ENCODE peak calls at places on chromosome 13, in ten cellular contexts. Y is A549; J is RWPE2; H is activated CD8-positive, alpha-beta memory T cell treated with anti-CD3 and anti-CD28 coated beads for 1 hour; L is islet precursor cell; P is Right ventricle myocardium superior; R is WTC11; B is non-pigmented ciliary epithelial cell; C is left cardiac atrium; N is PC-9. O is an unnamed sample.

GRCh38 chr13:102799544-102800144 is 725 bp downstream of the BIVM start:
- DNase-seq in L (peak), C (peak), R (peak), H (no peak), Y (peak), B (no peak), P (peak), N (no peak), J (peak), O (peak)

GRCh38 chr13:21826214-21827015 is 155.5 kb downstream of the FGF9 start:
- DNase-seq in H (no peak), C (no peak), L (no peak), Y (no peak), R (no peak), B (no peak), N (no peak), P (no peak), J (no peak), O (no peak)

GRCh38 chr13:109666656-109667448 is 119.5 kb downstream of the IRS2 start:
- DNase-seq in J (no peak), C (no peak), R (no peak), L (no peak), B (no peak), H (no peak), N (peak), P (no peak), Y (peak), O (peak)

GRCh38 chr13:112952759-112953541 is 16.1 kb upstream of the MCF2L start:
- DNase-seq in L (no peak), N (no peak), J (no peak), R (no peak), H (no peak), P (no peak), C (no peak), Y (no peak), B (no peak), O (no peak)

GRCh38 chr13:20810808-20811207 is 37.0 kb upstream of the EEF1AKMT1 start:
- DNase-seq in B (no peak), P (no peak), Y (no peak), C (no peak), R (no peak), J (no peak), L (no peak), N (no peak), H (no peak), O (no peak)

GRCh38 chr13:85228692-85229091 is 570.5 kb downstream of the SLITRK6 start:
- DNase-seq in L (no peak), H (no peak), C (no peak), Y (no peak), R (no peak), B (no peak), P (no peak), J (no peak), N (no peak), O (no peak)

GRCh38 chr13:38630780-38631179 is 56.1 kb upstream of the FREM2 start:
- DNase-seq in L (no peak), B (no peak), Y (no peak), C (no peak), J (no peak), P (no peak), N (no peak), H (no peak), R (no peak), O (no peak)

GRCh38 chr13:110575322-110576069 is 14.0 kb upstream of the RAB20 start:
- DNase-seq in P (peak), B (no peak), L (peak), J (no peak), N (peak), C (peak), Y (peak), R (no peak), H (no peak), O (peak)

GRCh38 chr13:97568850-97569249 is 134.9 kb downstream of the RAP2A start:
- DNase-seq in C (no peak), R (no peak), N (peak), B (no peak), Y (no peak), H (no peak), L (peak), J (no peak), P (no peak), O (no peak)

GRCh38 chr13:39273953-39274352 is 235.7 kb downstream of the NHLRC3 start:
- DNase-seq in C (no peak), Y (peak), P (no peak), L (no peak), J (no peak), H (no peak), B (no peak), N (no peak), R (peak), O (no peak)

GRCh38 chr13:112983428-112984196 is 14.6 kb downstream of the MCF2L start:
- DNase-seq in H (no peak), R (no peak), B (no peak), C (peak), L (no peak), Y (no peak), N (no peak), P (peak), J (no peak), O (no peak)

GRCh38 chr13:75468098-75468497 is 13.9 kb downstream of the TBC1D4 start:
- DNase-seq in H (no peak), R (no peak), N (no peak), B (no peak), C (no peak), Y (no peak), P (no peak), L (no peak), J (no peak), O (no peak)

GRCh38 chr13:114129649-114130062 is 2.8 kb downstream of the RASA3 start:
- DNase-seq in Y (no peak), J (no peak), R (no peak), B (no peak), L (no peak), H (no peak), C (no peak), P (peak), N (no peak), O (no peak)